ENCODE peak calls at places on chromosomes 11 and 22, in nine cellular contexts. R is transverse colon, Z is cardiac fibroblast, L is cardiac muscle cell, B is tibial artery, C is mammary epithelial cell, Q is coronary artery, G is neural progenitor cell, P is esophagus squamous epithelium. U is an unnamed sample.

GRCh38 chr11:65116370-65117205 is 913 bp downstream of the ZNHIT2 start:
- DNase-seq in Z (peak; percentile 57), C (peak; percentile 65), R (no peak), Q (no peak), L (peak; percentile 59), B (no peak), P (no peak), G (peak; percentile 52), U (no peak)

GRCh38 chr11:64226507-64227051 is 505 bp downstream of the NUDT22 start:
- DNase-seq in B (peak; percentile 54), C (peak; percentile 31), P (no peak), L (no peak), R (peak; percentile 82), G (no peak), Z (no peak), Q (peak; percentile 79), U (no peak)

GRCh38 chr11:64245401-64245796 is 1.3 kb downstream of the PPP1R14B start:
- DNase-seq in C (no peak), L (no peak), Z (no peak), R (peak; percentile 70), B (no peak), Q (no peak), G (no peak), P (no peak), U (no peak)

GRCh38 chr11:59429924-59430516 is 3.8 kb upstream of the OR5A2 start:
- DNase-seq in Z (peak; percentile 68), L (peak; percentile 59), B (no peak), P (no peak), Q (no peak), G (peak; percentile 79), C (peak; percentile 48), R (no peak), U (no peak)

GRCh38 chr11:110724358-110724757 is 12.1 kb upstream of the ARHGAP20 start:
- DNase-seq in C (no peak), G (no peak), Q (no peak), R (no peak), L (no peak), P (no peak), Z (no peak), B (no peak), U (no peak)

GRCh38 chr11:116193321-116194114 is 579.3 kb downstream of the BUD13 start:
- DNase-seq in Z (peak; percentile 18), G (peak; percentile 79), C (peak; percentile 2), Q (no peak), L (peak; percentile 78), R (peak; percentile 60), P (no peak), B (no peak), U (peak; percentile 7)

GRCh38 chr11:97622795-97623194 is 1233.0 kb downstream of the JRKL start:
- DNase-seq in Z (peak; percentile 68), C (peak; percentile 6), Q (no peak), P (no peak), L (peak; percentile 69), R (no peak), B (no peak), G (no peak), U (no peak)

GRCh38 chr22:42326786-42327185 is 56.3 kb upstream of the TCF20 start:
- DNase-seq in L (no peak), B (no peak), Q (no peak), P (no peak), G (no peak), C (no peak), Z (no peak), R (no peak), U (peak; percentile 31)

GRCh38 chr11:15180212-15180814 is 65.6 kb downstream of the INSC start:
- DNase-seq in B (no peak), P (no peak), Z (no peak), G (no peak), C (no peak), Q (no peak), R (no peak), L (no peak), U (no peak)

DNA sequence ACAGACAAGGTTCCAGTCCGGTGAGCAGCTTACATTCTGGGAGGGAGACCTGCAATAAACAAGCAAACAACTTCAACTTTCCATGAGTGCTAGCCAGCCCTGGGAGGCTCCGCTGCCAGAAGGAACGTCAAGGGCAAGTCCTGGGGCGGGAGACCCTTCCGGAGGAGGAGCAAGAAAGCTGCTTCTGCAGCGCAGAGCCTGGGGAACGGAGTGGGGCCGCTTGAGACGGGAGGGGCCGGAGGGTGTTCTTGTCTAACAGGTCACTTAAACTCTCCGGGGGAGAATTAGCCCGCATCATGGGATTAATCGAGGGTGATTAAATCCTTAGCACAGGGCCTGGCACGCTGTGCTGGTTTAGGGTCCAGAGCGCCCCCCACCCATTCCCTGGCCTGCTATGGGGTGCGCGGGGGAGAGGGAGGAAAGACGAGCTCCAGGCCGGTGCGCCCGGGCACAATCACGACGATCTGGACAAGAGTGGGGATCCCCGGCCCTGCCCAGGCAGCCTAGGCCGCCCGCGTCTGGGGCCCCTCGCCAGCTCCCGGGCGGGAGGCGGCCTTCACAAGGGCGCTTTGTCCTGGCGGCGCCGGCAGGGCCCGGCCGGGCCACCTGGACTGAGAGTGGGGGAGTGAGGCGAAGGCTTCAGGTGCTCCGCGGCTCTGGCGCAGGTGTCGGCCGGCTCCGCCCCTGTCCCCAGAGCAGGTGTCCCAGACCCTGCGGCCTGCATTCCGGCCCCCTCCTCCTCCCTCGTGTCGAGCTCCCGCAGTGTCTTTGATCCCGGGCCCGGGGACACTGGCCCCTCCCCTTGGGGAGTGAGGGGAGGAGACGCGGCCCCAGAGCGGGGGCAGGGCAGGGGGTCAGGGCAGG is 663 bp upstream of the LARGE2 start:
- DNase-seq in B (no peak), L (no peak), G (peak; percentile 88), P (no peak), C (no peak), Q (peak; percentile 70), Z (no peak), R (peak; percentile 53), U (no peak)
- H3K4me3 ChIP-seq in B (peak overlapping the region; percentile 37), L (peak overlapping the region; percentile 38), G (peak overlapping the region; percentile 61), P (peak overlapping the region; percentile 69), C (peak overlapping the region; percentile 52), Q (peak overlapping the region; percentile 67), Z (no peak overlapping the region), R (peak overlapping the region; percentile 13), U (no peak overlapping the region)

GRCh38 chr22:22446527-22446926 is 62.0 kb downstream of the ZNF280B start:
- DNase-seq in R (no peak), C (no peak), G (no peak), B (no peak), Q (no peak), L (peak; percentile 20), P (no peak), Z (no peak), U (no peak)

GRCh38 chr22:22440188-22440587 is 68.4 kb downstream of the ZNF280B start:
- DNase-seq in Q (no peak), G (no peak), C (no peak), Z (no peak), L (no peak), P (no peak), B (no peak), R (no peak), U (no peak)

GRCh38 chr22:22442928-22443709 is 65.4 kb downstream of the ZNF280B start:
- DNase-seq in C (no peak), Q (no peak), P (no peak), G (no peak), L (no peak), B (no peak), R (no peak), Z (no peak), U (no peak)
- TF ChIP-seq CTCF in C (no peak), Q (no peak), P (no peak), G (no peak), L (no peak), B (no peak), R (no peak), Z (no peak), U (no peak)

GRCh38 chr11:83285771-83286528 is at the start of gene CCDC90B:
- DNase-seq in G (peak; percentile 98), Q (peak; percentile 97), L (peak; percentile 99), C (peak; percentile 96), B (peak; percentile 96), R (peak; percentile 96), P (peak; percentile 87), Z (peak; percentile 98), U (peak; percentile 91)
- H3K4me3 ChIP-seq in G (peak within 1 kb of the TSS; percentile 84), Q (peak within 1 kb of the TSS; percentile 80), L (peak within 1 kb of the TSS; percentile 78), C (peak within 1 kb of the TSS; percentile 85), B (peak within 1 kb of the TSS; percentile 84), R (peak within 1 kb of the TSS; percentile 67), P (peak within 1 kb of the TSS; percentile 72), Z (peak within 1 kb of the TSS; percentile 91), U (peak within 1 kb of the TSS; percentile 98)

DNA sequence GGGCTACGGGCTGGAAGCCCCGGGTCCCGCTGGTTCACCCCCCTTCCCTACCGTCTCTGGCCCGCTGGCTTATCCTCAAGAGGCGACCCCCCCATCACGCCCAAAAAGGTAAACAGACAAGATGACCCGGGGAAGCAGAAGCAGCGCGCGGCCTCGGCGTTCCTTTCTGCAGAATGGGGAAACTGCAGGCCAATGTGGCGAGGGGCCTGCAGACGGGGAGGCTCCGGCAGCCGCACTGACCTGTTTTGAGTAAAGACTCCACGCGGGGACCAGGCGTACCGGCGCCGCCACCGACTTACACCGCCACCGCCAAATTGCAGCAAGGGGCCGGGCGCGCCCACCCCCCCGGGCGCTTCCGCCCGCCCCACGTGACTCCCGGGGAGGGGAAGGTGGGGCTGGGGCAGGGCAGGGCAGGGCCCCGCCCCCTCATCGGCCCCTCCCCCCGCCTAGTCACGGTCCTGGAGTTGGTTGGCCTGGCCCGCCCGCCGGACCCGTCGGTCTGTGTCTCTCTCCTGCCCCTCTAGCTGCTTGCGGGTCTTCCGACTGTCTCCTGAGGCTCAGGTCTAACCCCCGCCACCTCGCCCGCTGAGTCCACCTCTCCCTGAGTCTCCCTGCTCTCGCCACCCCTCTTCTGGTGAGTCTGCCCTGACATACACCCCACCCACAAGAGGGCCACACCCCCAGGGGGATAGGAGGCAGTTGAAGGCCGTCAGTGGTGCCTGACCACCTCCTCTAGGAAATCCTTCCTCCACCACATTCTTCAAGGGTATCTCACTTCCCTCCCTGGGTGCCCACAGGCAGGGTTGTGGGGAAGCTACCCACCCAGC is at the start of gene ARAP1:
- DNase-seq in Q (peak; percentile 88), C (peak; percentile 57), L (peak; percentile 81), G (peak; percentile 88), Z (peak; percentile 63), B (peak; percentile 64), R (peak; percentile 83), P (peak; percentile 34), U (no peak)
- TF ChIP-seq CTCF in Q (no peak), C (no peak), L (peak; percentile 9), G (no peak), Z (no peak), B (no peak), R (no peak), P (no peak), U (no peak)

DNA sequence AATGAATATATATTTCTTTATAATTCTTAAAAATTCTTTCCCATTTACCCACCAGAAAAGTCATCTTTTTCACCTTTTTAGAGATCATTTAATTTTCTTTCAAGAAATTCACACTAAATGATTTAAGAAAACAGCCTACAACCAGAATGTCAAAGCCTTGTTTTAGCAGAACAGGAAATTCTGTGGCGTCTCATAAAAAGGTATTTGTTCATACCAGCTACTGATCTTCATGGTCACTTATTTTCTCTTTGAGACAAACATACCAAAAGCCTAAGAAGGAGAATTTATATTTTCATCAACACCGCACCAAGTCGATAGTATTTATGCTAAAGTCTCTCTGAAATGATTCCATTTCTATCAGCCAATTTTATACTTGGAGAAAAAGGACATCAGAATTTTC is 105.3 kb downstream of the ETS1 start:
- DNase-seq in L (no peak), Z (no peak), B (no peak), G (no peak), P (no peak), Q (no peak), R (no peak), C (no peak), U (no peak)
- H3K4me3 ChIP-seq in L (no peak overlapping the region), Z (no peak overlapping the region), B (no peak overlapping the region), G (no peak overlapping the region), P (no peak overlapping the region), Q (peak overlapping the region; percentile 21), R (no peak overlapping the region), C (no peak overlapping the region), U (no peak overlapping the region)